ENCODE peak calls at places on chromosomes 2 and 18, in nine cellular contexts. V is GM10248, I is lower lobe of right lung, U is endodermal cell, K is psoas muscle, B is astrocyte of the spinal cord, R is WERI-Rb-1, T is fibroblast of the aortic adventitia, M is IMR-90. Y is an unnamed sample.

GRCh38 chr2:206915136-206915535 is 24.2 kb upstream of the CPO start:
- DNase-seq in V (no peak), I (no peak), R (peak), M (peak), K (no peak), T (peak), U (no peak), B (peak), Y (no peak)

GRCh38 chr2:44948565-44949328 is 7.2 kb downstream of the SIX3 start:
- DNase-seq in B (no peak), M (no peak), K (no peak), R (peak), U (peak), T (no peak), I (peak), V (no peak), Y (no peak)

GRCh38 chr18:32777049-32777448 is 4.2 kb upstream of the KLHL14 start:
- DNase-seq in M (no peak), T (peak), I (no peak), U (no peak), V (no peak), B (no peak), K (no peak), R (no peak), Y (no peak)

GRCh38 chr2:46632349-46632748 is 153.0 kb downstream of the TMEM247 start:
- DNase-seq in U (no peak), V (no peak), M (peak), R (no peak), T (peak), B (peak), I (no peak), K (no peak), Y (peak)

GRCh38 chr2:43169091-43169936 is 57.1 kb downstream of the ZFP36L2 start:
- DNase-seq in I (peak), K (no peak), B (no peak), R (no peak), T (no peak), V (peak), M (no peak), U (peak), Y (peak)

GRCh38 chr18:43046324-43046723 is 69.2 kb downstream of the RIT2 start:
- DNase-seq in T (no peak), K (no peak), U (no peak), M (no peak), V (no peak), I (no peak), B (no peak), R (no peak), Y (no peak)

GRCh38 chr2:42944744-42945415 is 152.5 kb upstream of the HAAO start:
- DNase-seq in R (no peak), M (peak), I (no peak), V (no peak), T (no peak), U (no peak), K (no peak), B (no peak), Y (no peak)

GRCh38 chr2:204871246-204871953 is 326.1 kb downstream of the PARD3B start:
- DNase-seq in V (no peak), K (no peak), R (no peak), U (no peak), T (peak), I (no peak), M (peak), B (peak), Y (no peak)

GRCh38 chr2:128347701-128348504 is 29.2 kb upstream of the HS6ST1 start:
- DNase-seq in T (peak), R (no peak), I (peak), V (peak), B (peak), U (peak), M (peak), K (peak), Y (no peak)

GRCh38 chr2:64192570-64193192 is 48.5 kb upstream of the PELI1 start:
- DNase-seq in M (no peak), B (no peak), V (no peak), T (no peak), K (no peak), R (no peak), I (no peak), U (no peak), Y (peak)

GRCh38 chr2:23532311-23533013 is 147.5 kb downstream of the KLHL29 start:
- DNase-seq in I (no peak), K (no peak), T (no peak), M (no peak), V (peak), R (no peak), B (no peak), U (no peak), Y (peak)

GRCh38 chr2:85413592-85414421 is 3.6 kb upstream of the CAPG start:
- DNase-seq in M (peak), B (peak), I (no peak), U (peak), T (peak), V (no peak), K (no peak), R (no peak), Y (no peak)

GRCh38 chr2:121881950-121882349 is 126.5 kb downstream of the TSN start:
- DNase-seq in K (no peak), B (no peak), M (no peak), V (no peak), U (no peak), R (no peak), I (no peak), T (no peak), Y (no peak)

GRCh38 chr2:14422426-14422825 is 210.1 kb upstream of the LRATD1 start:
- DNase-seq in I (no peak), V (no peak), R (no peak), M (no peak), U (no peak), K (no peak), B (no peak), T (no peak), Y (no peak)

GRCh38 chr18:69703461-69703860 is 244.2 kb downstream of the CD226 start:
- DNase-seq in I (no peak), K (no peak), R (no peak), U (no peak), M (no peak), V (no peak), B (no peak), T (no peak), Y (no peak)

GRCh38 chr2:195562624-195563566 is 94.1 kb upstream of the SLC39A10 start:
- DNase-seq in B (no peak), M (peak), R (no peak), V (no peak), K (no peak), U (no peak), T (peak), I (no peak), Y (no peak)

GRCh38 chr2:26251893-26252292 is 7.2 kb downstream of the HADHB start:
- DNase-seq in I (no peak), B (no peak), R (no peak), T (peak), M (peak), U (no peak), V (no peak), K (peak), Y (no peak)

GRCh38 chr2:28344756-28345291 is 47.8 kb upstream of the FOSL2 start:
- DNase-seq in K (no peak), T (no peak), I (peak), R (no peak), B (no peak), M (no peak), V (no peak), U (no peak), Y (no peak)

GRCh38 chr2:44793322-44793870 is 148.1 kb upstream of the SIX3 start:
- DNase-seq in I (no peak), M (peak), T (peak), R (no peak), V (no peak), U (peak), K (no peak), B (peak), Y (no peak)

GRCh38 chr2:144078091-144078490 is 441.8 kb downstream of the ZEB2 start:
- DNase-seq in T (peak), I (no peak), M (peak), B (peak), U (no peak), K (no peak), V (no peak), R (no peak), Y (no peak)

GRCh38 chr2:190458352-190459107 is 50.4 kb downstream of the MFSD6 start:
- DNase-seq in R (no peak), V (no peak), T (no peak), K (no peak), M (no peak), I (no peak), B (no peak), U (no peak), Y (no peak)

GRCh38 chr2:159903404-159904126 is 105.6 kb upstream of the CD302 start:
- DNase-seq in V (peak), I (peak), R (no peak), T (no peak), K (no peak), B (peak), M (no peak), U (no peak), Y (peak)

GRCh38 chr2:159064446-159065301 is 96.2 kb downstream of the TANC1 start:
- DNase-seq in T (peak), B (peak), V (no peak), I (no peak), K (no peak), U (peak), M (peak), R (no peak), Y (no peak)

GRCh38 chr18:78822171-78822570 is 157.4 kb upstream of the SALL3 start:
- DNase-seq in K (no peak), I (no peak), M (no peak), T (no peak), B (no peak), R (no peak), U (peak), V (no peak), Y (no peak)

GRCh38 chr2:160652236-160652635 is 158.6 kb upstream of the RBMS1 start:
- DNase-seq in B (no peak), I (peak), T (no peak), R (no peak), K (no peak), M (no peak), V (no peak), U (no peak), Y (no peak)

GRCh38 chr2:120596990-120597594 is 138.6 kb upstream of the GLI2 start:
- DNase-seq in M (peak), K (peak), B (peak), T (peak), R (no peak), V (no peak), U (no peak), I (peak), Y (no peak)

GRCh38 chr2:38095996-38096861 is 20.3 kb upstream of the CYP1B1 start:
- DNase-seq in M (peak), K (peak), U (peak), R (no peak), I (no peak), V (peak), T (peak), B (peak), Y (no peak)

GRCh38 chr2:133026536-133027177 is 356.7 kb upstream of the LYPD1 start:
- DNase-seq in T (peak), R (no peak), V (no peak), M (peak), U (peak), I (no peak), K (no peak), B (peak), Y (no peak)

GRCh38 chr2:193966590-193966989 is 1690.4 kb upstream of the SLC39A10 start:
- DNase-seq in U (peak), M (peak), T (peak), R (no peak), B (peak), K (no peak), I (no peak), V (no peak), Y (no peak)

GRCh38 chr2:234611209-234611608 is 114.3 kb upstream of the ARL4C start:
- DNase-seq in T (no peak), M (no peak), U (peak), V (no peak), K (no peak), R (no peak), B (no peak), I (no peak), Y (no peak)

GRCh38 chr2:120899799-120900198 is 164.1 kb downstream of the GLI2 start:
- DNase-seq in B (no peak), T (no peak), R (no peak), M (no peak), U (peak), V (no peak), I (peak), K (no peak), Y (no peak)

GRCh38 chr2:10019174-10019971 is 24.0 kb upstream of the KLF11 start:
- DNase-seq in V (no peak), I (peak), B (no peak), T (no peak), R (no peak), M (peak), K (no peak), U (no peak), Y (no peak)

GRCh38 chr2:205451901-205452300 is 230.4 kb upstream of the NRP2 start:
- DNase-seq in I (no peak), B (no peak), R (no peak), U (no peak), K (no peak), M (no peak), T (no peak), V (no peak), Y (no peak)

GRCh38 chr18:48929951-48930713 is 20.6 kb downstream of the SMAD7 start:
- DNase-seq in R (no peak), U (no peak), K (no peak), V (no peak), B (peak), M (peak), T (peak), I (no peak), Y (no peak)

GRCh38 chr18:59994357-59994756 is 94.6 kb downstream of the PMAIP1 start:
- DNase-seq in B (peak), U (no peak), K (no peak), M (peak), T (no peak), V (no peak), R (no peak), I (no peak), Y (no peak)

GRCh38 chr2:24871852-24872323 is 48.1 kb downstream of the ADCY3 start:
- DNase-seq in B (peak), M (peak), K (no peak), I (no peak), T (no peak), V (no peak), R (no peak), U (peak), Y (no peak)

GRCh38 chr2:207163053-207163814 is 2.5 kb downstream of the KLF7 start:
- DNase-seq in T (peak), R (no peak), K (peak), M (peak), V (no peak), I (no peak), U (no peak), B (peak), Y (no peak)

GRCh38 chr18:28963481-28963880 is 786.6 kb upstream of the CDH2 start:
- DNase-seq in B (peak), I (no peak), V (no peak), M (peak), R (no peak), K (no peak), U (no peak), T (peak), Y (no peak)

GRCh38 chr2:224278531-224278930 is 123.4 kb downstream of the FAM124B start:
- DNase-seq in K (no peak), R (no peak), M (peak), U (no peak), T (peak), I (no peak), V (no peak), B (peak), Y (no peak)

GRCh38 chr2:71759056-71759455 is 305.7 kb downstream of the DYSF start:
- DNase-seq in V (no peak), K (no peak), R (no peak), I (no peak), B (peak), T (no peak), M (peak), U (no peak), Y (no peak)

GRCh38 chr18:644395-645004 is 13.0 kb upstream of the TYMS start:
- DNase-seq in I (no peak), M (no peak), T (no peak), K (no peak), R (no peak), B (no peak), V (no peak), U (no peak), Y (no peak)
- TF ChIP-seq CTCF in I (no peak), M (no peak), T (peak), K (no peak), R (no peak), B (no peak), V (no peak), U (peak), Y (no peak)

DNA sequence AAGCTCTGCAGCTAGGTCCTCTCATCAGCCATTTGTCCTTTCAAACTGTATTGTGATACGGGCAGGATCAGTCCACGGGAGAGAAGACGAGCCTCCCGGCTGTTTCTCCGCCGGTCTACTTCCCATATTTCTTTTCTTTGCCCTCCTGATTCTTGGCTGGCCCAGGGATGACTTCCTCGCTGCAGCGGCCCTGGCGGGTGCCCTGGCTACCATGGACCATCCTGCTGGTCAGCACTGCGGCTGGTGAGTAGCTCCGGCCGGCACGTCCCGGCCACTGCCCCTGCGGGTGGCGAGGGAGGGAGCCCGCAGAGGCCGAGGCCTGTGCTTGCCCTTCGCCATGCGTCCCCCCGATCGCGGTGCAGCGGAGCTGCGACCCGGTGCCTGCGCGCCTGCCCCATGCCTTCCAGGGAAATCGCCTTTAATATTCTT is 1.2 kb downstream of the BMPR2 start:
- DNase-seq in I (peak), M (peak), T (no peak), R (peak), K (peak), V (no peak), B (no peak), U (peak), Y (peak)
- TF ChIP-seq CTCF in I (no peak), M (no peak), T (no peak), R (no peak), K (no peak), V (no peak), B (no peak), U (no peak), Y (no peak)

GRCh38 chr2:83817511-83817910 is 641.6 kb downstream of the SUCLG1 start:
- DNase-seq in K (no peak), R (no peak), T (peak), U (no peak), M (no peak), V (no peak), B (no peak), I (no peak), Y (no peak)
- TF ChIP-seq CTCF in K (no peak), R (peak), T (no peak), U (peak), M (no peak), V (no peak), B (no peak), I (no peak), Y (no peak)

GRCh38 chr2:208315081-208315788 is 49.2 kb downstream of the PIKFYVE start:
- DNase-seq in I (no peak), R (no peak), T (peak), B (peak), K (peak), U (no peak), M (peak), V (peak), Y (peak)
- TF ChIP-seq CTCF in I (no peak), R (no peak), T (no peak), B (no peak), K (no peak), U (no peak), M (no peak), V (peak), Y (no peak)

DNA sequence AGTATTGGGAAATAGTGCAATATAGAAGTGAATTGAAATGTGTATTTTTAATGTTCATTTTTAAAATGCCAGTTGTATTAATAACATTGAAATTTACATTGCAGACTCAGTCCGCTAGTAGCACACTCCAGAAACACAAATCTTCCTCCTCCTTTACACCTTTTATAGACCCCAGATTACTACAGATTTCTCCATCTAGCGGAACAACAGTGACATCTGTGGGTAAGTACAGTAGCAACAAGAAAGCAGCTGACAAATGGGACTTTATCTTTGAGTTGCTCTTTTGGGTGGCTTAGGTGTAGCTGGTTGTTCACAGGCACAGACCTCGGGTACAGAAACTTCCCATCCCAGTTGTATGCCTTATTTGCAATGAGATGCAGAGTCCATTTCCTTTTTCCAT is 118.2 kb upstream of the IL1R2 start:
- DNase-seq in V (no peak), M (no peak), U (no peak), B (no peak), K (no peak), I (no peak), R (no peak), T (no peak), Y (peak)
- TF ChIP-seq CTCF in V (peak), M (peak), U (peak), B (peak), K (peak), I (no peak), R (peak), T (no peak), Y (no peak)

GRCh38 chr18:54647176-54647575 is 56.1 kb downstream of the DYNAP start:
- DNase-seq in I (no peak), V (no peak), K (no peak), T (peak), B (peak), U (peak), M (peak), R (peak), Y (peak)
- TF ChIP-seq CTCF in I (peak), V (no peak), K (no peak), T (no peak), B (peak), U (peak), M (peak), R (no peak), Y (no peak)

GRCh38 chr2:176504431-176504830 is 235.2 kb downstream of the MTX2 start:
- DNase-seq in I (no peak), U (no peak), V (no peak), K (no peak), T (no peak), R (no peak), M (no peak), B (no peak), Y (no peak)
- TF ChIP-seq CTCF in I (no peak), U (no peak), V (no peak), K (no peak), T (no peak), R (no peak), M (no peak), B (no peak), Y (no peak)

GRCh38 chr2:216139884-216140283 is 30.7 kb downstream of the XRCC5 start:
- DNase-seq in K (no peak), V (peak), B (no peak), U (peak), I (no peak), T (no peak), R (peak), M (no peak), Y (peak)
- TF ChIP-seq CTCF in K (no peak), V (peak), B (peak), U (peak), I (peak), T (no peak), R (peak), M (peak), Y (no peak)

DNA sequence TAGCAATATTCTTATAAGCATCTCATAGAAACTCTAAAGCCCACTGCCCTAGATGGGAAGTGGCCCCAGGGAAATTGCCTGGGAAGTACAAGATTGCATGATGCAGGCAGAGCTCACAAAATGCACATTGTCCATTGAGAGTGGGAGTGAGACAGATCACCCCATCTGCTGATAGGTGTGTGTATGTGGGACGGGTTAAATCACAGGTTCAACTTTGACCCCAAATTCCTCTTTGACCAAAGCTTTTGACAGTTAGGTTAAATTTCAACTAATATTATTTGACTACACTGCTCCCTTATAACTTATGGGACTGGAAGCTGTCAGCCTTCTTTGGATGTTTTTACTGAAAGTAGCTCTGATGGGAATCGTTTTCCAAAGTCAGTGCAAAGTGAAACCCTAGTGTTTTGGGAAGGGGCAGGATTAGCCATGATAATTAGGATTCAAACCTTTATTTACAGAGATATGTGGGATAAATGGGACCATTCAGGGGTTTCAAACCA is 11.4 kb upstream of the FABP1 start:
- DNase-seq in V (no peak), B (no peak), M (no peak), T (no peak), U (no peak), K (no peak), R (no peak), I (no peak), Y (no peak)
- TF ChIP-seq CTCF in V (no peak), B (no peak), M (no peak), T (no peak), U (no peak), K (no peak), R (no peak), I (no peak), Y (no peak)